ENCODE peak calls at places on chromosomes 6 and 20, in five cellular contexts. F, K, D, J and E are unnamed samples.

GRCh38 chr20:33667245-33668086 is 723 bp downstream of the ACTL10 start:
- DNase-seq in F (no peak), J (no peak), D (peak; percentile 31), K (peak; percentile 90), E (peak; percentile 79)

GRCh38 chr20:8527998-8528397 is 395.9 kb downstream of the PLCB1 start:
- DNase-seq in D (no peak), F (no peak), K (peak; percentile 60), J (peak; percentile 35), E (no peak)

GRCh38 chr6:107867302-107867615 is 43.1 kb upstream of the SCML4 start:
- DNase-seq in F (no peak), J (no peak), D (no peak), K (no peak), E (no peak)

GRCh38 chr6:76984572-76984971 is 478.7 kb downstream of the HTR1B start:
- DNase-seq in K (no peak), D (no peak), J (no peak), F (no peak), E (no peak)

GRCh38 chr6:30568245-30568644 is 3.0 kb upstream of the ABCF1 start:
- DNase-seq in K (no peak), F (no peak), D (no peak), J (no peak), E (no peak)

GRCh38 chr6:20698675-20699074 is 164.4 kb downstream of the CDKAL1 start:
- DNase-seq in K (no peak), D (no peak), J (no peak), F (no peak), E (no peak)

GRCh38 chr20:44166008-44166407 is 21.0 kb downstream of the JPH2 start:
- DNase-seq in F (no peak), K (peak; percentile 80), D (no peak), J (no peak), E (no peak)

GRCh38 chr20:21702553-21703467 is 2.7 kb upstream of the PAX1 start:
- DNase-seq in J (peak; percentile 29), K (peak; percentile 26), F (no peak), D (peak; percentile 96), E (peak; percentile 57)

GRCh38 chr6:101114703-101115102 is 233.6 kb upstream of the ASCC3 start:
- DNase-seq in F (no peak), D (peak; percentile 25), J (peak; percentile 15), K (peak; percentile 64), E (no peak)

GRCh38 chr20:22584630-22584921 is 204 bp upstream of the FOXA2 start:
- DNase-seq in F (no peak), J (no peak), D (peak; percentile 32), K (no peak), E (no peak)

GRCh38 chr20:49163696-49164095 is 24.4 kb downstream of the STAU1 start:
- DNase-seq in D (no peak), J (no peak), K (no peak), F (no peak), E (no peak)

GRCh38 chr6:154638369-154638768 is 94.8 kb upstream of the SCAF8 start:
- DNase-seq in J (no peak), D (no peak), F (no peak), K (peak; percentile 69), E (no peak)

GRCh38 chr6:75711173-75711572 is 37.9 kb upstream of the MYO6 start:
- DNase-seq in F (no peak), D (no peak), J (no peak), K (no peak), E (no peak)

GRCh38 chr6:56953597-56954388 is 1.1 kb upstream of the BEND6 start:
- DNase-seq in F (no peak), J (no peak), K (peak; percentile 39), D (no peak), E (no peak)

GRCh38 chr6:154758125-154758524 is 24.9 kb downstream of the SCAF8 start:
- DNase-seq in D (no peak), J (no peak), K (peak; percentile 25), F (no peak), E (no peak)

GRCh38 chr20:44203161-44203560 is 7.4 kb downstream of the OSER1 start:
- DNase-seq in F (no peak), J (no peak), D (no peak), K (no peak), E (no peak)

GRCh38 chr6:17932362-17932852 is 55.0 kb downstream of the KIF13A start:
- DNase-seq in J (peak; percentile 20), K (peak; percentile 82), D (no peak), F (no peak), E (peak; percentile 25)

GRCh38 chr20:57977588-57977987 is 250.9 kb downstream of the ANKRD60 start:
- DNase-seq in F (no peak), D (no peak), J (no peak), K (no peak), E (no peak)

GRCh38 chr6:160679402-160679769 is 15.3 kb upstream of the LPA start:
- DNase-seq in F (no peak), K (peak; percentile 14), D (peak; percentile 77), J (no peak), E (no peak)